ENCODE peak calls at places on chromosomes 13 and 19, in nine cellular contexts. P is breast epithelium, N is thyroid gland, W is tibial nerve, C is H1, V is stomach, H is lower leg skin, Q is IMR-90, K is ovary. U is an unnamed sample.
A peak's percentile ranks its signal among the peaks of the same experiment; 100 is the strongest.

GRCh38 chr19:16901491-16902175 is 12.8 kb downstream of the F2RL3 start:
- DNase-seq in K (no peak), V (no peak), W (no peak), H (no peak), N (no peak), Q (no peak), P (no peak), C (no peak), U (no peak)

GRCh38 chr19:18444513-18444912 is 6.6 kb upstream of the ISYNA1 start:
- DNase-seq in K (no peak), Q (no peak), H (no peak), V (no peak), P (no peak), C (no peak), W (no peak), N (no peak), U (no peak)

GRCh38 chr19:17488593-17489391 is 18.5 kb downstream of the SLC27A1 start:
- DNase-seq in P (peak; percentile 72), K (no peak), W (no peak), H (peak; percentile 67), Q (no peak), V (peak; percentile 92), C (peak; percentile 97), N (peak; percentile 83), U (peak; percentile 88)

GRCh38 chr19:49155830-49156346 is 692 bp upstream of the HRC start:
- DNase-seq in W (no peak), H (no peak), N (no peak), K (no peak), V (no peak), C (peak; percentile 60), Q (no peak), P (no peak), U (no peak)

GRCh38 chr13:42561752-42562467 is 12.0 kb upstream of the TNFSF11 start:
- DNase-seq in V (no peak), C (no peak), N (no peak), K (no peak), W (no peak), H (no peak), Q (no peak), P (no peak), U (no peak)

GRCh38 chr13:19345916-19346422 is 164.3 kb upstream of the TUBA3C start:
- DNase-seq in N (no peak), C (no peak), W (no peak), Q (no peak), P (no peak), K (no peak), V (no peak), H (no peak), U (no peak)

GRCh38 chr13:36096411-36097184 is 34.6 kb downstream of the DCLK1 start:
- DNase-seq in H (no peak), K (no peak), P (no peak), W (no peak), Q (no peak), C (no peak), V (no peak), N (no peak), U (no peak)

GRCh38 chr13:113991191-113991669 is 17.4 kb upstream of the C13orf46 start:
- DNase-seq in C (no peak), H (no peak), W (no peak), Q (no peak), K (no peak), V (no peak), P (no peak), N (peak; percentile 91), U (no peak)

GRCh38 chr19:3178973-3179738 is 587 bp downstream of the S1PR4 start:
- DNase-seq in V (no peak), C (no peak), N (no peak), Q (no peak), K (no peak), W (no peak), P (no peak), H (no peak), U (peak; percentile 74)

GRCh38 chr19:54271106-54271505 is 9.8 kb downstream of the LILRB2 start:
- DNase-seq in K (no peak), C (peak; percentile 8), N (no peak), W (no peak), V (no peak), P (no peak), Q (no peak), H (peak; percentile 36), U (no peak)

DNA sequence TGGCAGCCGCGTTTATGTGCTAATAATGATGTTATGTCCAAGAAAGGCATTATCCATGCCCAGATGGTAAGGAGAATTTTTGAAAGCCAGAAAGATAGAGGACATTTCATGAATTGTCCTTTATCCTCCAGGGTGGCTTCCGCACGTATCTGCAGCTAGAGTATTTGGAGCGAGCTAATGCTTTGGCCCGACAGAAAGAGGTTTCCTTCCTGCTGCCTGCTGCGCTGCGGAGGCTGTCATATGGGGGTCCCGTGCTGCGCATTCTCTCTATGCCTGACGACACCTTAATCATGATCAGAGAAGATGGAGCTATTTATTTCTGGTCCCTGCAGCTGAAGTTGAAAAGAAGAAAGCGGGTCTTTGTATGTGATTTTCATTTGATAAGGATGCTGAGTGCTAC is 90.0 kb downstream of the TEX26 start:
- DNase-seq in Q (no peak), P (no peak), W (no peak), K (no peak), V (no peak), C (no peak), H (no peak), N (no peak), U (no peak)
- TF ChIP-seq POLR2A in Q (no peak), P (no peak), W (no peak), K (no peak), V (no peak), C (no peak), H (no peak), N (no peak), U (no peak)

GRCh38 chr19:56403764-56404704 is at the start of gene ZNF583:
- DNase-seq in P (peak; percentile 94), V (peak; percentile 95), Q (peak; percentile 97), H (peak; percentile 93), N (peak; percentile 97), W (peak; percentile 89), K (peak; percentile 98), C (peak; percentile 93), U (peak; percentile 96)
- TF ChIP-seq POLR2A in P (no peak), V (no peak), Q (peak; percentile 26), H (no peak), N (no peak), W (peak; percentile 49), K (no peak), C (peak; percentile 86), U (peak; percentile 49)

GRCh38 chr19:1389033-1389940 is 5.6 kb downstream of the NDUFS7 start:
- DNase-seq in Q (no peak), C (no peak), N (no peak), H (no peak), P (no peak), W (no peak), V (no peak), K (no peak), U (no peak)
- TF ChIP-seq POLR2A in Q (no peak), C (no peak), N (no peak), H (no peak), P (no peak), W (no peak), V (no peak), K (no peak), U (no peak)

GRCh38 chr19:36031308-36031707 is 1.4 kb downstream of the CLIP3 start:
- DNase-seq in W (no peak), H (no peak), Q (no peak), C (no peak), P (no peak), V (no peak), K (no peak), N (no peak), U (no peak)

GRCh38 chr19:36030264-36031148 is 2.2 kb downstream of the CLIP3 start:
- DNase-seq in W (no peak), V (no peak), C (no peak), H (no peak), P (no peak), Q (peak; percentile 53), N (no peak), K (no peak), U (no peak)

GRCh38 chr19:36027696-36028095 is 5.0 kb downstream of the CLIP3 start:
- DNase-seq in K (no peak), N (no peak), Q (no peak), P (no peak), V (no peak), C (no peak), W (no peak), H (no peak), U (no peak)

GRCh38 chr19:36028313-36029041 is 4.2 kb downstream of the CLIP3 start:
- DNase-seq in C (no peak), V (no peak), H (no peak), Q (no peak), P (no peak), N (no peak), K (no peak), W (no peak), U (no peak)

DNA sequence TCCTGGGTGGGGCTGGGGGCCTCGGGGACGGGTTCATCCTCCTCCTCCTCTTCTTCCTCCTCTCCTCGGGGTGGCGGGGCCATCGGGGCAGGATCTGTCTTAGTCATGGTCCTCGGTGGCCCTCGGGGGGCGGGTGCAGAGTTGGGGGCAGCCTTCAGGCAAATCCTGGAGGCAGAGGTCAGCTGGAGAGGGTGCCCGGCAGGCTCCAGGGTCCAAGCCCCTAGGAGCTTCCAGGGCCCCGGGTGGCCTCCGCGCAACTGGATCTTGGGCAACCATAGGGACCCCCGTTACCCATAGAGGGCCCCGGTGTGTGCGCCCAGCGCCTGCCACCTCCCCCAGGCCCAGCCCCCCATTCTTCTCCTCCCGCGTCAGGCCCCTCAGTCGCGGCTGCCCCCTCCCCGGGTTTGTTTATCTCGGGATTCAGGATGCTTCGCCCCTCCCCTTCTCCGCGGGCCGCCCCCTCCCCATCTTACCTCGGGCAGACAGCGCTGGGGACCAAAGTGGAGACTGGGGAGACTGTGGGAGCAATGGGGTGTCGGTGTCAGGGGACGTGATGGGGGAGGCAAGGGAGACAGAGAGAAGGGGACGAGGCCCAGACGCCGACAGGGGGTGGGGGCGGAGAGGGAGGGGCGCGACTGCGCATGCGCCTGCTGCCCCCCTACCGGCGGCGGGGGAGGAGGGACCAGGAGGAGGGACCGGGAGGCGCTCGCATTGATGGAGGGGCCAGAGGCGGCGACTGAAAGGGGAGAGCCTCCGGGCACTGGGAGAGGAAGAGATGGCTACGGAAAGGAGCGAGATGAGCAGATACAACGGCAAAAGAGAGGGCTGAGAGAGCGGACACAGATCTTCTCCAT is at the start of gene CLIP3:
- DNase-seq in W (no peak), H (no peak), K (peak; percentile 88), N (peak; percentile 14), P (no peak), C (peak; percentile 90), V (no peak), Q (peak; percentile 62), U (peak; percentile 28)
- TF ChIP-seq POLR2A in W (peak; percentile 48), H (no peak), K (no peak), N (no peak), P (no peak), C (peak; percentile 11), V (no peak), Q (no peak), U (no peak)

GRCh38 chr13:99498304-99499161 is 2.7 kb upstream of the TM9SF2 start:
- DNase-seq in Q (peak; percentile 95), K (peak; percentile 96), N (peak; percentile 99), W (peak; percentile 87), C (peak; percentile 96), H (peak; percentile 97), V (peak; percentile 98), P (peak; percentile 98), U (peak; percentile 95)
- TF ChIP-seq POLR2A in Q (no peak), K (peak; percentile 45), N (peak; percentile 63), W (peak; percentile 45), C (peak; percentile 71), H (no peak), V (no peak), P (no peak), U (peak; percentile 70)

U was measured in erythroblast.